ENCODE peak calls at places on chromosomes 1 and 21, in four cellular contexts. D is mesenchymal stem cell, B is dorsolateral prefrontal cortex, C is AG09309. A is an unnamed sample.

GRCh38 chr1:101388904-101389546 is 152.2 kb downstream of the S1PR1 start:
- DNase-seq in D (peak), B (no peak), C (no peak), A (no peak)

GRCh38 chr1:209884665-209885117 is 53.3 kb upstream of the SYT14 start:
- DNase-seq in D (peak), B (no peak), C (peak), A (peak)

GRCh38 chr1:8118031-8118451 is 91.9 kb upstream of the ERRFI1 start:
- DNase-seq in D (peak), B (no peak), C (no peak), A (no peak)

GRCh38 chr1:221887758-221888157 is 145.9 kb upstream of the DUSP10 start:
- DNase-seq in D (no peak), B (no peak), C (no peak), A (no peak)

GRCh38 chr21:28337319-28337718 is 655.4 kb downstream of the LTN1 start:
- DNase-seq in D (peak), B (no peak), C (peak), A (no peak)

GRCh38 chr1:184520343-184520742 is 133.5 kb downstream of the C1orf21 start:
- DNase-seq in D (no peak), B (no peak), C (no peak), A (no peak)

GRCh38 chr1:234779160-234779538 is 169.2 kb upstream of the IRF2BP2 start:
- DNase-seq in D (no peak), B (no peak), C (no peak), A (no peak)

GRCh38 chr1:39001516-39002389 is 10.7 kb downstream of the AKIRIN1 start:
- DNase-seq in D (no peak), B (no peak), C (no peak), A (no peak)

GRCh38 chr1:97145321-97145956 is 423.9 kb downstream of the PTBP2 start:
- DNase-seq in D (no peak), B (no peak), C (peak), A (peak)

GRCh38 chr1:186165303-186165702 is 209.8 kb downstream of the TPR start:
- DNase-seq in D (no peak), B (no peak), C (no peak), A (no peak)

GRCh38 chr1:205229916-205230700 is 2.4 kb downstream of the TMCC2 start:
- DNase-seq in D (peak), B (no peak), C (no peak), A (no peak)

GRCh38 chr21:29360799-29361765 is 62.4 kb downstream of the BACH1 start:
- DNase-seq in D (no peak), B (no peak), C (no peak), A (no peak)

GRCh38 chr1:78297828-78298227 is 192.9 kb upstream of the PTGFR start:
- DNase-seq in D (no peak), B (no peak), C (no peak), A (no peak)

GRCh38 chr21:34613679-34614442 is 1.1 kb downstream of the RCAN1 start:
- DNase-seq in D (peak), B (no peak), C (no peak), A (no peak)

GRCh38 chr1:167121375-167122120 is 27.7 kb downstream of the STYXL2 start:
- DNase-seq in D (peak), B (peak), C (no peak), A (no peak)

GRCh38 chr1:17199267-17200044 is 5.5 kb upstream of the PADI1 start:
- DNase-seq in D (no peak), B (no peak), C (no peak), A (no peak)

GRCh38 chr1:17201201-17202021 is 3.5 kb upstream of the PADI1 start:
- DNase-seq in D (no peak), B (no peak), C (no peak), A (no peak)

GRCh38 chr1:17198476-17199258 is 6.3 kb upstream of the PADI1 start:
- DNase-seq in D (peak), B (no peak), C (no peak), A (no peak)

GRCh38 chr1:17200756-17201155 is 4.2 kb upstream of the PADI1 start:
- DNase-seq in D (no peak), B (no peak), C (no peak), A (no peak)

DNA sequence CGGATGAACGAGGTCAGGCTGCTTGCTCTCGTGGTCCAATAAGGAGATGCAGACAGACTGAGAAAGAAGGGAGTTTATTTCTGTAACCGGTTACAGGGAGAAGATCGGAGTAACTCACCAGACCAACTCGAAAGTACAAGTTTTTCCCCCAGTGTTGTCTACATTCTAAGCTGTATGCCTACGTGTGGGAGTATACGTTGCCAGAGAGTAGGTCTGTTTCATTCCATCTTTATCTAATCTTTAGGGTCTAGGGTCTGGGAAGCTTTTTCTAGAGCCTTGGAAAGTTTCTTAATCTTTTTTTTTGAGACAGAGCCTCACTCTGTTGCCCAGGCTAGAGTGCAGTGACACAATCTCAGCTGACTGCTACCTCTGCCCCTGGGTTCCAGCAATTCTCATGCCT is 4.7 kb upstream of the PADI1 start:
- DNase-seq in D (no peak), B (no peak), C (no peak), A (no peak)
- H3K4me3 ChIP-seq in D (no peak), B (no peak), C (no peak), A (no peak)

GRCh38 chr1:5994713-5995621 is 2.7 kb upstream of the NPHP4 start:
- DNase-seq in D (no peak), B (peak), C (no peak), A (no peak)
- H3K4me3 ChIP-seq in D (no peak), B (peak), C (no peak), A (no peak)

GRCh38 chr1:111602974-111603373 is 16.6 kb upstream of the RAP1A start:
- DNase-seq in D (no peak), B (no peak), C (no peak), A (no peak)
- H3K4me3 ChIP-seq in D (no peak), B (no peak), C (no peak), A (no peak)

DNA sequence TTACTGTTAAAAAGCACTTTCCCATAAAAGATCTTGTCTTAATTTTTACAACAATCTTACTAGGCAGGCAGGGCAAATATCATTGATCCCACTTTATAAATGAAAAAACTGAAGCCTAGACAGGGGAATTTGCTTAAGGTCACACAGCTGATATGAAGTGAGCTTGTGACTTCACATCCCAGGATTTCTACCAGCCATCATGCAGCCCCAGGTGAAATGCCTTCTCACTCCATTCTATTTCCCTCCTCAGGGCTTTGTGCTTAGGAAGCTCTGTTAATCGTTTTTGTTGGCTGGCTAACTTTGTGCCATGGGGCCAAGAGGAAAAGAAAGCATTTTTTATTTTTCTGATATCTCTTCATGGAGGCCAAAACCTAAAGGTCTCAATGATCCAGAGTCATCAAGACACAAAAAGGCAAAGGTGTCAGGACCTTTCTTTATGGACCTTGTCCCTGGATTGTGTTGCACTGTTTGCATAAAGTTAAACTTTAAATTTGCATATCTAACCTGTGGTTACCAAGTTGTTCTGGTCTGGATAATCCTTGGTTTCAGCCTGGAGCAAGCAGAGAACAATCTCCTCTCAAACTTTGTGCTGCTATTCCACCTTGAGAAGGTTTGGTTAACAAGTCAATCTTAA is 44.8 kb upstream of the ZNF326 start:
- DNase-seq in D (no peak), B (no peak), C (no peak), A (no peak)
- H3K4me3 ChIP-seq in D (no peak), B (no peak), C (no peak), A (no peak)

DNA sequence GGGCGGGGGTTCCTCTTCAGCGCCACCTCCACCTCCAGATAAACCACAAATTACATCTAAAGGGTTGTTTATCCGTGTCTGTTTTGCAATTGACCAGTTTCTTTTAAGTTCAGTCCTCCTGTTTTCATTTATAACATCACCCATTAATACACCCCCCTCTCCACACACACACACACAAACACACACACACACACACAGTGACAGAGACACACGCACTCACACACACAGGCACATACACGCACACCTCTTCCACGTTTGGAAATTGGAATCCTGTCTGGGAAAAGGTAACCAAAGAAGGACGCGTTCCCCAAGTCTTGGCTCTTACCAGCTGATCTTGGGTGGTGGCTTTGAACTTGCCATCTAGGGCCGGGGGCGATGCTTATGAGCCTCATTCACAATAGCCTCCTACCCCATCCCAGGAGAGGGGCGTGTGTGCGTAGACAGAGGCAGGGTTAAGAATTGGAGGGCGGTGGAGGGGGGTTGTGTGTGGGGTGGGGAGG is 442 bp upstream of the CSMD2 start:
- DNase-seq in D (no peak), B (no peak), C (no peak), A (no peak)
- H3K4me3 ChIP-seq in D (peak), B (peak), C (peak), A (peak)

GRCh38 chr1:34164510-34165381 is at the start of gene CSMD2:
- DNase-seq in D (peak), B (peak), C (peak), A (no peak)
- H3K4me3 ChIP-seq in D (peak), B (peak), C (peak), A (peak)

DNA sequence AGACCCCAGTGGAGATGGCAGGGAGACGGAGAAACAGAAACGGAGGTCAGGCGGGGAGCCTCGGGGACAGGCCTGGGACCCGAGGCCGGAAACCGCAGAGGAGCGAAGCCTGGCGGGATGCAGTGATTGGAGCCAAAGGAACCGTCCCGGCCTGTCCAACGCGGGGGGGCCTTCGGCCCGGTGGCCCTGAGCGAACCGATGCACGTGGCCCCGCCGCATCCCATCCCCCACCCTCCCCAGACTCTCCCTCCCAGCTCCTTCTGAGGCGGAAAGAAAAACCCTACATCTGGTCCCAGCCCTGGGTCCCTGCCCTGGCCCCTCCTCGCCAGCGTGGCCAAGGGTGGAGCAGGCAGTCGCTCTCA is 1.2 kb upstream of the CRABP2 start:
- DNase-seq in D (peak), B (peak), C (peak), A (no peak)
- H3K4me3 ChIP-seq in D (peak), B (peak), C (peak), A (peak)

DNA sequence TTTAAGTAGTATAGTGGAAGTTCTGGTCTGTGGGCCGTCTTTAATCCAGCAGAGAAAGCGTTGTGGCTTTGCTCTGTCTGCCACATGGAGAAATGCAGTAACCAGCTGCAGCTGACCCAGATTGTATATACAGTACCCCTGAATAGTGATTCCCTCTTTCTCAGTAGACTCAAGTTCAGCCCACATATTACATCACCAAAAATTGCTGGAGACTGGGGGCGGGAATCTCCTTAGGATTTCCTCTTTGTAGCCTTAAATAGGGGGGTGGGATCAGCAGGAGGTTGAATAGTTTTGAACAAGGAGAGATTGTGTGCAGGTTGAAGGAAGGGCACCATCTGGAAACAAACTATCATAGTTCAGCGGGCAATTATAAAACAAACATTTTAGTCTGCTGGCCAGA is at the start of gene ANGPTL1:
- DNase-seq in D (peak), B (no peak), C (no peak), A (no peak)
- H3K4me3 ChIP-seq in D (peak), B (peak), C (no peak), A (no peak)

A was measured in AG04449.